ENCODE peak calls at places on chromosome 12, in eight cellular contexts. P, V, Q, R, B, W, L and H are unnamed samples.

GRCh38 chr12:12954878-12955625 is 3.1 kb upstream of the GPRC5D start:
- DNase-seq in P (no peak), V (peak), Q (no peak), R (no peak), B (no peak), W (no peak), L (no peak), H (no peak)

GRCh38 chr12:1445807-1446206 is 148.6 kb downstream of the FBXL14 start:
- DNase-seq in P (no peak), V (no peak), Q (no peak), R (no peak), B (no peak), W (no peak), L (no peak), H (no peak)

GRCh38 chr12:12864243-12864642 is 27.1 kb upstream of the GPRC5A start:
- DNase-seq in P (no peak), V (no peak), Q (no peak), R (no peak), B (no peak), W (no peak), L (no peak), H (no peak)

GRCh38 chr12:105041186-105041585 is 43.1 kb downstream of the ALDH1L2 start:
- DNase-seq in P (peak), V (no peak), Q (no peak), R (no peak), B (no peak), W (no peak), L (no peak), H (no peak)

GRCh38 chr12:52698634-52699340 is 4.5 kb downstream of the KRT77 start:
- DNase-seq in P (no peak), V (no peak), Q (no peak), R (no peak), B (no peak), W (no peak), L (no peak), H (no peak)

GRCh38 chr12:132324173-132324572 is 5.2 kb downstream of the GALNT9 start:
- DNase-seq in P (no peak), V (no peak), Q (no peak), R (no peak), B (no peak), W (no peak), L (no peak), H (no peak)

GRCh38 chr12:131091976-131092691 is 138.4 kb downstream of the ADGRD1 start:
- DNase-seq in P (peak), V (no peak), Q (peak), R (no peak), B (peak), W (no peak), L (peak), H (peak)

GRCh38 chr12:41962171-41962572 is 182.5 kb downstream of the GXYLT1 start:
- DNase-seq in P (peak), V (no peak), Q (peak), R (peak), B (no peak), W (no peak), L (peak), H (no peak)

GRCh38 chr12:45730842-45731336 is 1.4 kb downstream of the ARID2 start:
- DNase-seq in P (no peak), V (peak), Q (peak), R (no peak), B (no peak), W (no peak), L (no peak), H (no peak)

DNA sequence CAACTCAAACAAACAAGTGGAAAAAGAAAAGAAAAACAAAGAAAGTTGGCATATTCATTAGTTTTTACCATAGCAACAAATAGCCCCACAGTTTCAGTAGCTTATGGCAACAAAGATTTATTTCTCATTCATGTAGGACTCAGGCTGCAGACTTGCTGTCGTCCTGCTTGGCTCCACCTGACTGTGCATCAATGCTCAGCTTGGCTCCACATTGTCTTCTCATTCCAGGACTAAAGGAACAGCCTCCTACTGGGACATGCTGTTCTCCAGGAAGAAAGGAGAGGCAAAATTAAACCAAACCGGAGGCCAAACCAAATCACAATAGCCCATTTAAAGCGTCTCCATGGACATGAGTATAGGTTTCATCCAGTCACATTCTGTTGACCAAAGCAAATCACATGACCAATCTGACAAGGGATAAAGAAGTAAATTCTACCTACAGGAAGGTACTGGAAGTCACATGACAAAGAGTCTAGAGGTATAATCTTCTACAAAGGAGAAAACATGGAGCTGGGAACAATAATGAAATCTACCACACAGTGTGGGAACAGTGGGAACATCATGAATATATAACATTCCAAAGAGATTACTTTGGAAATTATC is 222.5 kb downstream of the PIK3C2G start:
- DNase-seq in P (peak), V (no peak), Q (no peak), R (no peak), B (no peak), W (no peak), L (no peak), H (no peak)
- TF ChIP-seq POLR2A in P (no peak), V (no peak), Q (no peak), R (no peak), B (no peak), W (no peak), L (no peak), H (no peak)

GRCh38 chr12:115774148-115774905 is 503.2 kb downstream of the MED13L start:
- DNase-seq in P (no peak), V (no peak), Q (no peak), R (no peak), B (peak), W (no peak), L (no peak), H (no peak)

GRCh38 chr12:115770643-115771042 is 506.9 kb downstream of the MED13L start:
- DNase-seq in P (no peak), V (no peak), Q (no peak), R (no peak), B (no peak), W (no peak), L (no peak), H (no peak)

GRCh38 chr12:115767921-115768320 is 509.6 kb downstream of the MED13L start:
- DNase-seq in P (no peak), V (no peak), Q (no peak), R (no peak), B (no peak), W (no peak), L (no peak), H (no peak)

GRCh38 chr12:115771601-115772000 is 505.9 kb downstream of the MED13L start:
- DNase-seq in P (no peak), V (no peak), Q (no peak), R (no peak), B (no peak), W (no peak), L (no peak), H (no peak)

DNA sequence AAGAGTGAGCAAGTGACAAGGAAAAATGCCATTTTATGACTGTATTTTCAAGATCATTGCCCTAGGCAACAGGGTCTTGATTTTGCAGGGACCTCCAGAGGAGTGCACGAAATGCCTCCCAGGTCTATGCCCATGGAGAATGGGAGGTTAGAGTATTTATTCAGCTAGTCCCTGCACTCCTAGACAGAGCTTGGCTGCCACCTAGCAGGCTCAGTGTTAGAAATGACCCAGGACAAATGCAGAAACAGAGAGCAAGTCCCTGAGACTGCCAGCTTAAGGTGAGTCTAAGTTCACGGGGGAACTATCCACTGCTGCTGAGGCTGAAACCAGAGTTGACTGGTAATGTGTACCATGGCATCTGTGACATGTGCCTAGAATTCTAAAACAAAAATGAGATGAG is 506.4 kb downstream of the MED13L start:
- DNase-seq in P (peak), V (peak), Q (no peak), R (no peak), B (peak), W (no peak), L (no peak), H (no peak)
- TF ChIP-seq CTCF in P (no peak), V (no peak), Q (no peak), R (no peak), B (no peak), W (no peak), L (no peak), H (no peak)

DNA sequence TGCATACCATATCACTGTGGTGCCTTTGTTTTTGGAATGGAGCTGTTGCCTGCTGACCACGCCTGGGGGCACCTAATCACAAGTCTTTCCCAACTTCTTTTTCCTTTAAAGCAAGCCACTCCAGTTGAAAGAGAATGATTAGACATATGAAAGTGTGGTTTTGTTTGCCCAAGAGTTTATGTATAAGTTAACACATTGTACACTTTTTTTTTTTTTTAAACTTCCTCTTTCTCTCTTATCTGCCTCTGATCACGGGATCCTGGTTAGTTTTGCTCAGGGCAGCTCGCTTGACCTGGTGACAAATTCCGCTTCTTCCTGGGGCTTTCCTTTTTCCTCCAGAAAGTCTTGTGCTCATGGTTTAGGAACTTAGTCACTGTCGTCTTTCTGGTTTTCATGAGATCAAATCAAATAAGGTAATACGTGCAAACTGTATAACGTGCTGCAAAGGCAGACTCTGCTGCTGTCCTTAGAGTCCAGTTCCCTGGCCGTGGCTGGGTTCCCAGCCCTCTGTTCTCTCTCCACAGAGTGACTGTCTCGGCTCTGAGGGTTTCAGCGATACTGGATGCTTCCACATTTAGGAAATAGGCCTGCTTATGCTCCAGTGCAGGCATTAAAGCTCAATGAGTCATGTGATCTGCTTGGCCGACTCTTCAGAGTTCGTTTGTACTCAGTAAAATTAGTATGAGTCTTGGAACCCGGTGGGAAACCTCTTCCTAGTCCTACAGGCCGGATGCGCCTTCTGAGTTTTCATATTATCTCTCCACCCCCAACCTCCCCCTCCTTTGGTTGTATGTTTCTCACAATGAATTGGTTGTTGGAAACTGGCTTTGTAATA is 15.2 kb downstream of the RASSF3 start:
- DNase-seq in P (peak), V (peak), Q (peak), R (peak), B (peak), W (no peak), L (no peak), H (no peak)
- TF ChIP-seq POLR2A in P (no peak), V (no peak), Q (no peak), R (no peak), B (no peak), W (peak), L (no peak), H (no peak)

DNA sequence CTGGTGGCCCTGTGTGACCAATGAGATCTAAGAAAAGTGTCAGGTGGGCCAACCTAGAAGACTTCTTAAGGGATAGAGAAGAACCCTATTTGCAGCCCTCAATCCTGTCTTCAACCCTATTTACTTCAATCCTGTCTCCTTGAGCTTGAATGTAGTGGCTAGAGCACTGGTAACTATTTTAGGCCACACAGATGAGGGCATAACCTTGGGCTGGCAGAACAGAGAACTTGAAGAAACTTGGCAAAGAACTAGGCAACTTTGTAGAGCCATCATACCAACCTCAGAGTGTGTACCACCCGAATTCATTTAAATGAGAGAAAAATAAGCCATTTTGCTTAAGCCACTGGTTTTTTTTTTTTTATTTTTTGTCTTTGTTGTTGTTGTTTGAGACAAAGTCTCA is 94.8 kb downstream of the TMTC1 start:
- DNase-seq in P (no peak), V (no peak), Q (no peak), R (no peak), B (no peak), W (no peak), L (no peak), H (no peak)
- TF ChIP-seq CTCF in P (no peak), V (no peak), Q (no peak), R (no peak), B (no peak), W (no peak), L (no peak), H (no peak)